ENCODE peak calls at places on chromosomes 3 and 15, in four cellular contexts. D, I, W and A are unnamed samples.

GRCh38 chr15:83320831-83321230 is 36.4 kb upstream of the BNC1 start:
- DNase-seq in I (no peak), W (no peak), D (no peak), A (no peak)

GRCh38 chr15:45134682-45135604 is 5.1 kb downstream of the DUOX1 start:
- DNase-seq in D (no peak), W (peak), I (no peak), A (no peak)

GRCh38 chr3:50189274-50189673 is 2.1 kb upstream of the GNAT1 start:
- DNase-seq in W (peak), I (no peak), D (peak), A (no peak)

GRCh38 chr15:59696332-59696731 is 7.2 kb upstream of the BNIP2 start:
- DNase-seq in D (no peak), I (no peak), W (no peak), A (no peak)

GRCh38 chr15:35925634-35926380 is 379.8 kb upstream of the DPH6 start:
- DNase-seq in I (no peak), D (no peak), W (no peak), A (no peak)

GRCh38 chr15:37594431-37594830 is 340.0 kb upstream of the TMCO5A start:
- DNase-seq in D (no peak), I (no peak), W (no peak), A (no peak)

GRCh38 chr3:29280675-29281264 is at the start of gene RBMS3:
- DNase-seq in W (peak), D (peak), I (no peak), A (no peak)

GRCh38 chr3:152243301-152243711 is 25.4 kb upstream of the MBNL1 start:
- DNase-seq in I (no peak), D (no peak), W (no peak), A (no peak)

GRCh38 chr15:37260255-37260654 is 159.9 kb upstream of the MEIS2 start:
- DNase-seq in W (no peak), I (no peak), D (no peak), A (no peak)

GRCh38 chr3:134976948-134977347 is 181.9 kb downstream of the EPHB1 start:
- DNase-seq in W (no peak), I (no peak), D (no peak), A (no peak)

GRCh38 chr3:38724392-38724736 is 74.9 kb upstream of the SCN5A start:
- DNase-seq in W (no peak), I (no peak), D (no peak), A (no peak)

GRCh38 chr3:167032267-167032876 is 347.7 kb downstream of the ZBBX start:
- DNase-seq in I (no peak), W (peak), D (peak), A (peak)

GRCh38 chr3:10015476-10015904 is 10.7 kb upstream of the FANCD2 start:
- DNase-seq in D (no peak), W (no peak), I (no peak), A (no peak)

GRCh38 chr3:4885322-4885721 is 93.9 kb upstream of the BHLHE40 start:
- DNase-seq in I (no peak), W (no peak), D (no peak), A (no peak)

GRCh38 chr15:68440136-68440535 is 8.2 kb upstream of the ITGA11 start:
- DNase-seq in W (no peak), I (no peak), D (no peak), A (no peak)

DNA sequence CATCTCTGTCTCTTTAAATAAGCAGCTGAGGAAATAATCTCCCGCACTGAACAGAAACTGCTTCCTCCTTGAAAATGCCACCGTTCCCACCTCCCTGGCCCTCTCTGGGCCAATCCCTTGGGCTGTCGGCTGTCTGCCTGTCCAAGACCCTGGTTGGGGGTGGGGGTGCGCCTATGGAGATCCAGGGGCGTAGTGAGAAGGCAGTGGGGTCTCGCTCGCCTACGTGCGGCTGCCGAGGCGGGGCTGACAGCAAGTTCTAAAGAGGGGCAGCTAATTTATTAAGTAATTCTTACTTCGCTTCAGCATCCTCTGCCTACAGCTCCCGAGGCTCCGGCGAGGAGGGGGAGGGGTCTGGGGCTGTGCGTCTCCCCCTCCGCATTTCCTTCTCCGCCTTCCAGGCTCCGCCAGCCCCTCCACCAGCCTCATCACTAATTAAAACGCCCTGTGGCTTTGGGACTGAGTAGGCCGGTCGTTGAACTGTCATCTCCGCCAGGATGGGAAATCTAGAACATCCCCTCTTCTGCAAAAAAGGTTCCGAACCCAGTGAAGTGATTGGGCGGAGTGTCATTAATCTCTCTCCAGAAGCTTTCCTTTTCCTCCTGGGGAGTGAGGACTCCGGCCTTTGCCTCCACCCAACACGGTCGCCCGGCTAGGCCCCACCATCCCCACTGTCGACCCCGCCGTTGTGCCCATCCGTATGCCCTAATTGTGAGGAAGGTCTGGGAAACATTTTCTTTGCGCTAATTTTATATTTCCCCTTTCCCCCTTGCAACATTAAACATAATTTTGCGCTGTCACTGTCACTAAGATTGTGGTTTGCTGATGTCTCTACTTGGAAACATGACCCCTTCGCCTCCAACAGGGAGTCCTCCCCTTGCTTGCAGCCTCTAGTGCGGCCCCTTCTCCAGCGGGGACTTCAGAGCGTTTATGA is 16.9 kb downstream of the NR2F2 start:
- DNase-seq in W (peak), D (no peak), I (no peak), A (no peak)
- TF ChIP-seq POLR2AphosphoS5 in W (no peak), D (no peak), I (no peak), A (peak)

GRCh38 chr3:194206375-194206774 is 70.4 kb downstream of the HES1 start:
- DNase-seq in W (no peak), I (no peak), D (no peak), A (no peak)
- TF ChIP-seq POLR2AphosphoS5 in W (no peak), I (no peak), D (no peak), A (no peak)

DNA sequence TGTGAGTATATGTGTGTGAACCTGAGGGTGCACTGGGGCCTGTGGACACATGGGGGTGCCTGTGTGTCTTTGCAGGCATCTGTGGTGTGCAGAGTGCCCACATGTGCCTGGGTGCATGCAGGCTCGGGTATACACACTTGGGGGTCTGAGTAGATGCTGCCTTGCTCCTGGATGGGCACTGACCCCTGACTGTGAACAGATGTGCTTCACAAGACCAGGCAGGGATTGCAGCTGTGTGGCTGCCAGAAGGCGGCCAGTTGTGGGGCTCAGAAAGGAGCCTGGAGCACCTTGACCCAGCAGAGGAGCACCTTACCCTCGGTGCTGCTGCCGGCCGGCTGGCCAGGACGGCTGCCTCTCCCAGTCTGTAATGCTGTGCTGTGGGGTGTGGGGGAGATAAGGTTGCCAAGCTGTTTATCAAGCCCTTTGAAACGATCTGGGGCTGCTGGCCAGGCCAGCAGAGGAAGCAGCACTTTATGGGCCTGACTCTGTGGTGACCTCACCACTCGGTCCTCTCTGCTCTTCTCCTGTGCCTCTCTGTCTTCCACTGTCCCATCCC is 55.5 kb upstream of the MRPS22 start:
- DNase-seq in W (no peak), D (peak), I (no peak), A (no peak)
- TF ChIP-seq POLR2AphosphoS5 in W (no peak), D (no peak), I (no peak), A (no peak)

GRCh38 chr15:95883064-95883463 is 447.4 kb upstream of the NR2F2 start:
- DNase-seq in I (no peak), D (no peak), W (no peak), A (no peak)

GRCh38 chr15:95884276-95884675 is 446.2 kb upstream of the NR2F2 start:
- DNase-seq in I (no peak), W (peak), D (no peak), A (no peak)

GRCh38 chr15:95888762-95889161 is 441.7 kb upstream of the NR2F2 start:
- DNase-seq in I (no peak), D (no peak), W (no peak), A (no peak)

DNA sequence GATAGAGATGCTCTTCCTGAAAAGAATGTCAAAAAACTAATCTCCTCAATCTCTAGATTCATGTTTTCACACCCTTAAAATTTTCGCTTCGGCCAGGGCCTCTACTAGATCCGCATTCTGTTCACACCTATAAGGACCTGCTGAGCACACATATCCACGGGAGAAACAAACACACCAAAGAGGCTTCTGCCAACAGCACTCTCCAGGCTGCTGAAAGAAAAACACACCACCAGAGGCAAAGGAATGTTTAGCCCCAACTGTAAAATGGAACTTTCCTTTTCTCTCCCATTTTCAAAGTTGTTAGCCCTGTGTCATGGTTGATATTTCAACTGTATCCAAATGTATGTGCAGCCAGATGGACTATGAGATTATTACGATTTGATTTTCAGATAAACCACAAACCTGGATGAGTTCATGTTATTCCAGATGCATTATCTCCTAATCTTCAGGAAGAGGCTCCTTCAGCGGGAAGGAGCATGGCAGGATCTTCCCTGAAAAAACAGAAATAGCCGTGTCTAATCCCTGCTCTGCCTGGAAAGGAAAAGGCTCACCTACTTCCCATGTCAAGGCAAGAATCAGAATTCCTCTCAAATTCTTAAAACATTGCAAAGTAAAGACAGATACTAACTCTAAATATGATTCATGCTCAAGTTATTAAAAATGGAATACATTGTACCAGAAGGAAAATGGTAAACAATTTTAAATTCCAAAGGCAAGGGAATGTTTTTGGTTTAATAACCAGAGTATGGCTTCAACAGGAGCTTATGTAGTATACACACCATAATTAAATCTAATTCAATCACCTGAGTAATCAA is 442.6 kb upstream of the NR2F2 start:
- DNase-seq in D (no peak), I (no peak), W (no peak), A (no peak)
- TF ChIP-seq POLR2AphosphoS5 in D (no peak), I (no peak), W (no peak), A (no peak)

GRCh38 chr3:197031315-197032285 is 2.0 kb upstream of the MELTF start:
- DNase-seq in I (no peak), W (no peak), D (no peak), A (no peak)
- TF ChIP-seq POLR2AphosphoS5 in I (no peak), W (no peak), D (peak), A (no peak)

GRCh38 chr3:195224156-195224979 is 46.6 kb downstream of the XXYLT1 start:
- DNase-seq in D (no peak), I (no peak), W (peak), A (peak)
- TF ChIP-seq POLR2AphosphoS5 in D (no peak), I (no peak), W (no peak), A (no peak)

GRCh38 chr3:98855811-98856400 is 45.6 kb downstream of the DCBLD2 start:
- DNase-seq in W (no peak), I (no peak), D (no peak), A (peak)
- TF ChIP-seq POLR2AphosphoS5 in W (no peak), I (no peak), D (peak), A (no peak)